ENCODE peak calls at places on chromosomes 16 and 17, in seven cellular contexts. One of them, this sample, is unnamed.
A peak's percentile ranks its signal among the peaks of the same experiment; 100 is the strongest.

GRCh38 chr17:8125947-8126305 is 2.0 kb upstream of the HES7 start:
- DNase-seq in neural progenitor cell: peak; percentile 82
- DNase-seq in GM23248: no peak
- DNase-seq in mammary epithelial cell: peak; percentile 44
- DNase-seq in fibroblast of lung: no peak
- DNase-seq in GM12878: no peak
- DNase-seq in PC-3: peak; percentile 22
- DNase-seq in this sample: no peak

GRCh38 chr16:54931041-54931756 is 534 bp downstream of the IRX5 start:
- DNase-seq in neural progenitor cell: peak; percentile 79
- DNase-seq in GM23248: peak; percentile 84
- DNase-seq in mammary epithelial cell: peak; percentile 44
- DNase-seq in fibroblast of lung: peak; percentile 53
- DNase-seq in GM12878: no peak
- DNase-seq in PC-3: no peak
- DNase-seq in this sample: peak; percentile 43

GRCh38 chr17:43816336-43817320 is 16.3 kb downstream of the MPP3 start:
- DNase-seq in neural progenitor cell: no peak
- DNase-seq in GM23248: no peak
- DNase-seq in mammary epithelial cell: no peak
- DNase-seq in fibroblast of lung: no peak
- DNase-seq in GM12878: no peak
- DNase-seq in PC-3: no peak
- DNase-seq in this sample: no peak

GRCh38 chr17:76709077-76709950 is 1.5 kb downstream of the MXRA7 start:
- DNase-seq in neural progenitor cell: peak; percentile 71
- DNase-seq in GM23248: peak; percentile 98
- DNase-seq in mammary epithelial cell: peak; percentile 80
- DNase-seq in fibroblast of lung: peak; percentile 100
- DNase-seq in GM12878: no peak
- DNase-seq in PC-3: peak; percentile 88
- DNase-seq in this sample: no peak

GRCh38 chr16:69417537-69418199 is 6.8 kb upstream of the CYB5B start:
- DNase-seq in neural progenitor cell: no peak
- DNase-seq in GM23248: peak; percentile 65
- DNase-seq in mammary epithelial cell: no peak
- DNase-seq in fibroblast of lung: peak; percentile 15
- DNase-seq in GM12878: no peak
- DNase-seq in PC-3: peak; percentile 70
- DNase-seq in this sample: no peak

GRCh38 chr17:39836117-39836516 is 28.0 kb downstream of the IKZF3 start:
- DNase-seq in neural progenitor cell: no peak
- DNase-seq in GM23248: no peak
- DNase-seq in mammary epithelial cell: no peak
- DNase-seq in fibroblast of lung: no peak
- DNase-seq in GM12878: no peak
- DNase-seq in PC-3: no peak
- DNase-seq in this sample: no peak

GRCh38 chr17:15920758-15921239 is 24.1 kb upstream of the ADORA2B start:
- DNase-seq in neural progenitor cell: no peak
- DNase-seq in GM23248: peak; percentile 90
- DNase-seq in mammary epithelial cell: peak; percentile 98
- DNase-seq in fibroblast of lung: peak; percentile 97
- DNase-seq in GM12878: no peak
- DNase-seq in PC-3: peak; percentile 100
- DNase-seq in this sample: no peak

GRCh38 chr17:29734640-29735039 is 111.9 kb upstream of the CORO6 start:
- DNase-seq in neural progenitor cell: no peak
- DNase-seq in GM23248: no peak
- DNase-seq in mammary epithelial cell: no peak
- DNase-seq in fibroblast of lung: peak; percentile 47
- DNase-seq in GM12878: no peak
- DNase-seq in PC-3: no peak
- DNase-seq in this sample: no peak

GRCh38 chr17:66414528-66415175 is 112.2 kb downstream of the PRKCA start:
- DNase-seq in neural progenitor cell: no peak
- DNase-seq in GM23248: no peak
- DNase-seq in mammary epithelial cell: no peak
- DNase-seq in fibroblast of lung: no peak
- DNase-seq in GM12878: no peak
- DNase-seq in PC-3: no peak
- DNase-seq in this sample: peak; percentile 93

GRCh38 chr16:89917773-89918452 is 749 bp upstream of the MC1R start:
- DNase-seq in neural progenitor cell: peak; percentile 56
- DNase-seq in GM23248: peak; percentile 89
- DNase-seq in mammary epithelial cell: peak; percentile 39
- DNase-seq in fibroblast of lung: peak; percentile 90
- DNase-seq in GM12878: peak; percentile 73
- DNase-seq in PC-3: peak; percentile 63
- DNase-seq in this sample: peak; percentile 87

GRCh38 chr17:48591435-48592077 is 1.5 kb upstream of the HOXB3 start:
- DNase-seq in neural progenitor cell: no peak
- DNase-seq in GM23248: no peak
- DNase-seq in mammary epithelial cell: no peak
- DNase-seq in fibroblast of lung: no peak
- DNase-seq in GM12878: no peak
- DNase-seq in PC-3: no peak
- DNase-seq in this sample: no peak
- TF ChIP-seq EZH2 in neural progenitor cell: peak; percentile 16
- TF ChIP-seq EZH2 in GM23248: no peak
- TF ChIP-seq EZH2 in mammary epithelial cell: no peak
- TF ChIP-seq EZH2 in fibroblast of lung: no peak
- TF ChIP-seq EZH2 in GM12878: no peak
- TF ChIP-seq EZH2 in PC-3: no peak
- TF ChIP-seq EZH2 in this sample: no peak

GRCh38 chr17:6548034-6548433 is 8.3 kb downstream of the PITPNM3 start:
- DNase-seq in neural progenitor cell: no peak
- DNase-seq in GM23248: no peak
- DNase-seq in mammary epithelial cell: no peak
- DNase-seq in fibroblast of lung: peak; percentile 7
- DNase-seq in GM12878: no peak
- DNase-seq in PC-3: no peak
- DNase-seq in this sample: no peak
- H3K79me2 ChIP-seq in neural progenitor cell: no peaks in the 10 kb centered on the region
- H3K79me2 ChIP-seq in GM23248: no peaks in the 10 kb centered on the region
- H3K79me2 ChIP-seq in mammary epithelial cell: no peaks in the 10 kb centered on the region
- H3K79me2 ChIP-seq in fibroblast of lung: no peaks in the 10 kb centered on the region
- H3K79me2 ChIP-seq in GM12878: no peaks in the 10 kb centered on the region
- H3K79me2 ChIP-seq in PC-3: no peaks in the 10 kb centered on the region
- H3K79me2 ChIP-seq in this sample: no peaks in the 10 kb centered on the region

DNA sequence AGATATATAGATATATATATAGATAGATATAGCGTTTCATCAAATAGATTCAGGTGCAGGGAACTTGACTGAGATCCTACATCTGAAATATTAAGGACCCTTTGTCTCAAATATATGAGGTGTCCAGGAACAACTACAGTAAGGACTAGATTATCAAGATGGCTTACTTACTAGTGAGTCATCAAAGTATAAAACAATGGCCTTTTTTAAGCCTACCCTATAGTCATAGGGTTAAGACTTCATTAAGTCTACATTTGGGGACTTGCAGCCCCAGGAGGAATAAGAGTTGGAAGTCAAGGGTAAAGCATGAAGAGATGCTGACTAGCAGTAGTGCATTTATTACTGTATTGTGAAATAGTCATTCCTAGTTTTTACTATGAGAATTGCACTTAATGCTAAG is 1023.4 kb downstream of the CDH11 start:
- DNase-seq in neural progenitor cell: no peak
- DNase-seq in GM23248: no peak
- DNase-seq in mammary epithelial cell: no peak
- DNase-seq in fibroblast of lung: no peak
- DNase-seq in GM12878: no peak
- DNase-seq in PC-3: peak; percentile 2
- DNase-seq in this sample: no peak
- TF ChIP-seq EZH2 in neural progenitor cell: no peak
- TF ChIP-seq EZH2 in GM23248: no peak
- TF ChIP-seq EZH2 in mammary epithelial cell: no peak
- TF ChIP-seq EZH2 in fibroblast of lung: no peak
- TF ChIP-seq EZH2 in GM12878: no peak
- TF ChIP-seq EZH2 in PC-3: no peak
- TF ChIP-seq EZH2 in this sample: no peak

GRCh38 chr16:24550295-24550694 is 10.9 kb downstream of the RBBP6 start:
- DNase-seq in neural progenitor cell: no peak
- DNase-seq in GM23248: no peak
- DNase-seq in mammary epithelial cell: no peak
- DNase-seq in fibroblast of lung: no peak
- DNase-seq in GM12878: no peak
- DNase-seq in PC-3: no peak
- DNase-seq in this sample: no peak
- H3K79me2 ChIP-seq in neural progenitor cell: peaks cover 97% of the 10 kb centered on the region
- H3K79me2 ChIP-seq in GM23248: peaks cover 100% of the 10 kb centered on the region
- H3K79me2 ChIP-seq in mammary epithelial cell: peaks cover 83% of the 10 kb centered on the region
- H3K79me2 ChIP-seq in fibroblast of lung: peaks cover 39% of the 10 kb centered on the region
- H3K79me2 ChIP-seq in GM12878: peaks cover 50% of the 10 kb centered on the region
- H3K79me2 ChIP-seq in PC-3: peaks cover 50% of the 10 kb centered on the region
- H3K79me2 ChIP-seq in this sample: peaks cover 84% of the 10 kb centered on the region

GRCh38 chr16:88638323-88639230 is at the start of gene IL17C:
- DNase-seq in neural progenitor cell: no peak
- DNase-seq in GM23248: no peak
- DNase-seq in mammary epithelial cell: peak; percentile 35
- DNase-seq in fibroblast of lung: no peak
- DNase-seq in GM12878: no peak
- DNase-seq in PC-3: peak; percentile 27
- DNase-seq in this sample: peak; percentile 72
- TF ChIP-seq EZH2 in neural progenitor cell: no peak
- TF ChIP-seq EZH2 in GM23248: no peak
- TF ChIP-seq EZH2 in mammary epithelial cell: no peak
- TF ChIP-seq EZH2 in fibroblast of lung: no peak
- TF ChIP-seq EZH2 in GM12878: no peak
- TF ChIP-seq EZH2 in PC-3: no peak
- TF ChIP-seq EZH2 in this sample: no peak

This sample was measured in MM.1S.